ENCODE peak calls at places on chromosome 2, in four cellular contexts. B is NCI-H1694 treated with DMSO at 0.1 percent for 48 hours; Y is GM20000; R is stimulated activated CD4-positive, alpha-beta T cell treated with anti-CD3 and anti-CD28 coated beads, Interleukin-1b, Interleukin-23, amount 100 ng/mL, for 48 hours. Q is an unnamed sample.

GRCh38 chr2:146417942-146418341 is 1426.9 kb upstream of the ACVR2A start:
- DNase-seq in B (no peak), R (no peak), Y (no peak), Q (no peak)

GRCh38 chr2:204150695-204151240 is 214.2 kb downstream of the ICOS start:
- DNase-seq in Y (no peak), R (no peak), B (no peak), Q (no peak)

GRCh38 chr2:5290911-5291546 is 401.2 kb upstream of the SOX11 start:
- DNase-seq in Y (no peak), B (peak), R (no peak), Q (no peak)

GRCh38 chr2:152336103-152336853 is 1.3 kb downstream of the FMNL2 start:
- DNase-seq in R (peak), Y (peak), B (peak), Q (no peak)

GRCh38 chr2:58448065-58448507 is 207.0 kb upstream of the FANCL start:
- DNase-seq in B (peak), R (peak), Y (peak), Q (peak)

GRCh38 chr2:222000326-222000725 is 298.5 kb downstream of the PAX3 start:
- DNase-seq in R (no peak), B (no peak), Y (no peak), Q (no peak)

GRCh38 chr2:188798159-188798558 is 176.0 kb upstream of the COL3A1 start:
- DNase-seq in Y (no peak), R (no peak), B (no peak), Q (no peak)

GRCh38 chr2:170157025-170157684 is 20.8 kb upstream of the MYO3B start:
- DNase-seq in R (no peak), Y (peak), B (no peak), Q (no peak)

GRCh38 chr2:237790353-237790752 is 8.2 kb upstream of the RBM44 start:
- DNase-seq in Y (no peak), B (no peak), R (no peak), Q (no peak)

GRCh38 chr2:98901702-98902101 is 34.3 kb downstream of the CRACDL start:
- DNase-seq in R (no peak), Y (no peak), B (no peak), Q (no peak)

GRCh38 chr2:100178085-100178788 is 35.8 kb upstream of the AFF3 start:
- DNase-seq in Y (no peak), R (peak), B (no peak), Q (peak)

GRCh38 chr2:60972889-60973656 is 44.4 kb upstream of the PEX13 start:
- DNase-seq in R (no peak), B (no peak), Y (no peak), Q (no peak)

GRCh38 chr2:233349005-233349998 is 5.0 kb upstream of the DGKD start:
- DNase-seq in R (no peak), Y (peak), B (no peak), Q (no peak)

GRCh38 chr2:98554116-98554861 is 54.0 kb downstream of the COA5 start:
- DNase-seq in B (no peak), R (no peak), Y (no peak), Q (no peak)

GRCh38 chr2:83565231-83566025 is 893.7 kb downstream of the SUCLG1 start:
- DNase-seq in Y (no peak), B (no peak), R (no peak), Q (no peak)

GRCh38 chr2:219980666-219981065 is 353.2 kb downstream of the SLC4A3 start:
- DNase-seq in Y (no peak), R (no peak), B (no peak), Q (no peak)

GRCh38 chr2:105854972-105855371 is 110.3 kb downstream of the NCK2 start:
- DNase-seq in R (no peak), Y (no peak), B (no peak), Q (no peak)

GRCh38 chr2:129975016-129975774 is 4.3 kb upstream of the RAB6C start:
- DNase-seq in B (no peak), Y (no peak), R (no peak), Q (no peak)

GRCh38 chr2:17628349-17629261 is 88.1 kb downstream of the VSNL1 start:
- DNase-seq in Y (no peak), B (no peak), R (no peak), Q (no peak)

GRCh38 chr2:113894156-113894743 is 4.4 kb downstream of the ACTR3 start:
- DNase-seq in B (no peak), R (no peak), Y (no peak), Q (no peak)

GRCh38 chr2:183059561-183059960 is 19.0 kb upstream of the DUSP19 start:
- DNase-seq in B (no peak), Y (no peak), R (no peak), Q (no peak)

GRCh38 chr2:179344280-179344961 is 79.8 kb upstream of the SESTD1 start:
- DNase-seq in B (no peak), Y (no peak), R (no peak), Q (no peak)

GRCh38 chr2:129934044-129934822 is 45.2 kb upstream of the RAB6C start:
- DNase-seq in R (no peak), Y (no peak), B (no peak), Q (no peak)

GRCh38 chr2:160635488-160635887 is 141.9 kb upstream of the RBMS1 start:
- DNase-seq in R (no peak), Y (no peak), B (no peak), Q (no peak)

GRCh38 chr2:66414896-66415295 is 20.0 kb upstream of the MEIS1 start:
- DNase-seq in R (no peak), Y (no peak), B (no peak), Q (no peak)

GRCh38 chr2:127703282-127703681 is 2.0 kb downstream of the SFT2D3 start:
- DNase-seq in B (no peak), R (no peak), Y (no peak), Q (no peak)

GRCh38 chr2:207619764-207620203 is 5.4 kb downstream of the METTL21A start:
- DNase-seq in B (no peak), Y (peak), R (no peak), Q (no peak)

GRCh38 chr2:213161759-213162514 is 10.5 kb upstream of the IKZF2 start:
- DNase-seq in R (no peak), B (no peak), Y (no peak), Q (no peak)

GRCh38 chr2:27653397-27653796 is 10.0 kb downstream of the SUPT7L start:
- DNase-seq in B (no peak), Y (no peak), R (no peak), Q (no peak)

GRCh38 chr2:9638532-9638931 is 7.7 kb upstream of the YWHAQ start:
- DNase-seq in R (no peak), Y (no peak), B (no peak), Q (no peak)

Q was measured in GM12878.